ENCODE peak calls at places on chromosomes 3 and 15, in four cellular contexts. One of them, this sample, is unnamed.

GRCh38 chr3:21755896-21756295 is 4.9 kb upstream of the ZNF385D start:
- DNase-seq in neural progenitor cell: no peak
- DNase-seq in RWPE1: no peak
- DNase-seq in lower lobe of right lung: no peak
- DNase-seq in this sample: no peak

GRCh38 chr3:196501316-196502064 is 2.1 kb downstream of the RNF168 start:
- DNase-seq in neural progenitor cell: peak; percentile 42
- DNase-seq in RWPE1: no peak
- DNase-seq in lower lobe of right lung: no peak
- DNase-seq in this sample: peak; percentile 47

GRCh38 chr15:62624541-62625399 is 417.8 kb upstream of the TPM1 start:
- DNase-seq in lower lobe of right lung: no peak
- DNase-seq in neural progenitor cell: peak; percentile 29
- DNase-seq in RWPE1: no peak
- DNase-seq in this sample: peak; percentile 17

GRCh38 chr15:61685971-61686370 is 374.3 kb downstream of the VPS13C start:
- DNase-seq in neural progenitor cell: no peak
- DNase-seq in lower lobe of right lung: no peak
- DNase-seq in RWPE1: no peak
- DNase-seq in this sample: no peak

GRCh38 chr15:72033711-72034110 is 84.2 kb downstream of the MYO9A start:
- DNase-seq in lower lobe of right lung: no peak
- DNase-seq in neural progenitor cell: no peak
- DNase-seq in RWPE1: no peak
- DNase-seq in this sample: no peak

GRCh38 chr3:196636369-196637349 is 2.8 kb upstream of the NRROS start:
- DNase-seq in RWPE1: no peak
- DNase-seq in lower lobe of right lung: no peak
- DNase-seq in neural progenitor cell: no peak
- DNase-seq in this sample: no peak

GRCh38 chr3:192819001-192819569 is 91.7 kb upstream of the FGF12 start:
- DNase-seq in lower lobe of right lung: no peak
- DNase-seq in RWPE1: peak; percentile 82
- DNase-seq in neural progenitor cell: no peak
- DNase-seq in this sample: peak; percentile 64

GRCh38 chr3:57100046-57100695 is 39.7 kb downstream of the SPATA12 start:
- DNase-seq in RWPE1: peak; percentile 44
- DNase-seq in neural progenitor cell: peak; percentile 81
- DNase-seq in lower lobe of right lung: no peak
- DNase-seq in this sample: peak; percentile 80

GRCh38 chr3:42120866-42121265 is 29.7 kb downstream of the TRAK1 start:
- DNase-seq in RWPE1: no peak
- DNase-seq in neural progenitor cell: no peak
- DNase-seq in lower lobe of right lung: no peak
- DNase-seq in this sample: no peak

GRCh38 chr15:71357357-71357756 is 242.1 kb downstream of the THSD4 start:
- DNase-seq in lower lobe of right lung: peak; percentile 50
- DNase-seq in neural progenitor cell: peak; percentile 53
- DNase-seq in RWPE1: no peak
- DNase-seq in this sample: no peak

GRCh38 chr15:25181290-25182097 is 226.7 kb downstream of the SNRPN start:
- DNase-seq in neural progenitor cell: no peak
- DNase-seq in RWPE1: no peak
- DNase-seq in lower lobe of right lung: peak; percentile 34
- DNase-seq in this sample: no peak

DNA sequence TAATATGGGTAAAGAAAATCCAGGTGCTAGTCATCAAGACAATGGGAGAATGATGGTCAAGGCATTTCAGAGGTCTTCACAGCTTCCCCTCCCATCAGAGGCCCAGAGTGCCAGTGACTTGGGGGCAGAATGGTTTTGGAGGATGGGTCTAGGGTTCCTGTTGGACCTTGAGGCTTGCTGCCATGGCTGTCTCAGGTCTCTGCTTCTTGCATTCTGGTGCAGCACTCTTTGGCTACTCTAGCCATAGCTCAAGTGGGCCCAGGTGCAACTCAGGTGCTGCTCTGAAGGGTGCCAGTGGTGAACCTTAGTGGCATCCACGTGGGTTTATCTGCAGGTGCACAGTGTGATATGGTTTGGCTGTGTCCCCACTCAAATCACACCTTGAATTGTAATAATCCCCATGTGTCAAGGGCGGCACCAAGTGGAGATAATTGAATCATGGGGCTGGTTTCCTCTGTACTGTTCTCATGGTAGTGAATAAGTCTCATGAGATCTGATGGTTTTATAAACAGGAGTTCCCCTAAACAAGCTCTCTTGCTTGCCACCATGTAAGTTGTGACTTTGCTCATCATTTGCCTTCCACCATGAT is 48.5 kb upstream of the PEX5L start:
- DNase-seq in RWPE1: no peak
- DNase-seq in lower lobe of right lung: peak; percentile 18
- DNase-seq in neural progenitor cell: no peak
- DNase-seq in this sample: no peak
- TF ChIP-seq CTCF in RWPE1: no peak
- TF ChIP-seq CTCF in lower lobe of right lung: no peak
- TF ChIP-seq CTCF in neural progenitor cell: no peak
- TF ChIP-seq CTCF in this sample: no peak

DNA sequence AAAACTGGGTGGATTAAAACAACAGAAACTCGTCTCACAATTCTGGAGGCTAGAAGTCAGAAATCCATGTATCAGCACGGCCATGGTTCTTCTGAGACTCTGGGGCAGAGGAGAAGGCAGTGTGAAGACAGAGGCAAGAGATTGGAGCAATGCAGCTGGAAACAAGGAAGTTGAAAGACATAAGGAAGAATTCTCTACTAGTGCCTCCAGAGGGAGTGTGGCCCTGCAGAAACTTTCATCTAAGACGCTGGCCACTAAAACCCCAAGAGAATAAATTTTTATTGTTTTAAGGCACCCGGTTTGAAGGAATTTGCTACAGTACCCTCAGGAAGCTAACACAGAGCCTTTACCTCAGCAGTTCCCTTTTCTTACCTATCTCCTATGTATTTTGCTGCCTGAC is 1012.2 kb upstream of the CADM2 start:
- DNase-seq in lower lobe of right lung: no peak
- DNase-seq in neural progenitor cell: peak; percentile 21
- DNase-seq in RWPE1: no peak
- DNase-seq in this sample: no peak
- TF ChIP-seq CTCF in lower lobe of right lung: no peak
- TF ChIP-seq CTCF in neural progenitor cell: peak; percentile 32
- TF ChIP-seq CTCF in RWPE1: no peak
- TF ChIP-seq CTCF in this sample: no peak

GRCh38 chr15:78950906-78951840 is 6.3 kb upstream of the CTSH start:
- DNase-seq in lower lobe of right lung: no peak
- DNase-seq in RWPE1: no peak
- DNase-seq in neural progenitor cell: no peak
- DNase-seq in this sample: no peak
- TF ChIP-seq CTCF in lower lobe of right lung: no peak
- TF ChIP-seq CTCF in RWPE1: no peak
- TF ChIP-seq CTCF in neural progenitor cell: no peak
- TF ChIP-seq CTCF in this sample: no peak

GRCh38 chr3:171565671-171566070 is 105.5 kb upstream of the TNIK start:
- DNase-seq in neural progenitor cell: no peak
- DNase-seq in RWPE1: no peak
- DNase-seq in lower lobe of right lung: no peak
- DNase-seq in this sample: no peak

GRCh38 chr3:171564723-171565122 is 104.5 kb upstream of the TNIK start:
- DNase-seq in lower lobe of right lung: peak; percentile 49
- DNase-seq in RWPE1: no peak
- DNase-seq in neural progenitor cell: no peak
- DNase-seq in this sample: no peak

GRCh38 chr3:171566803-171567422 is 106.7 kb upstream of the TNIK start:
- DNase-seq in RWPE1: peak; percentile 52
- DNase-seq in lower lobe of right lung: no peak
- DNase-seq in neural progenitor cell: peak; percentile 69
- DNase-seq in this sample: no peak

GRCh38 chr3:171563298-171563697 is 103.1 kb upstream of the TNIK start:
- DNase-seq in lower lobe of right lung: no peak
- DNase-seq in RWPE1: no peak
- DNase-seq in neural progenitor cell: no peak
- DNase-seq in this sample: peak; percentile 17

DNA sequence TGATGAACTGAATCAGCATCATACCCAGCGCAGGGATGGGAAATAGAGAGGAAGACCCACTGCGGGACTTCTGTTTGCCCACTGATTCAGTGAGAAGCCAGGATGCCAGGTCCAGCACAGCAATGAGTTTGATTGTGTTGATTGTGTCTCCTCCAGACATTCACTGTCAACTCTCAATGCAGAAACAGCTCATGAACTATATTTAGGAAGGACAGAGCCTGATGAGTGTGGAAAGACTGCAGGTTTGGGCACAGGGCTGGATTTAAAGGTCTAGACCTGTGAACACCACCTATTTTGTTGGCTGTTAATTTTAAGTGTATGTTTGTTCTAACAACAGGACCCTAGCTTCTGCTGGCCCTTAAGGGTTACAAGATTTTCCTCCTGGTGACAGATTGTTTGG is 104.9 kb upstream of the TNIK start:
- DNase-seq in RWPE1: no peak
- DNase-seq in neural progenitor cell: no peak
- DNase-seq in lower lobe of right lung: no peak
- DNase-seq in this sample: no peak
- TF ChIP-seq CTCF in RWPE1: no peak
- TF ChIP-seq CTCF in neural progenitor cell: no peak
- TF ChIP-seq CTCF in lower lobe of right lung: no peak
- TF ChIP-seq CTCF in this sample: no peak

DNA sequence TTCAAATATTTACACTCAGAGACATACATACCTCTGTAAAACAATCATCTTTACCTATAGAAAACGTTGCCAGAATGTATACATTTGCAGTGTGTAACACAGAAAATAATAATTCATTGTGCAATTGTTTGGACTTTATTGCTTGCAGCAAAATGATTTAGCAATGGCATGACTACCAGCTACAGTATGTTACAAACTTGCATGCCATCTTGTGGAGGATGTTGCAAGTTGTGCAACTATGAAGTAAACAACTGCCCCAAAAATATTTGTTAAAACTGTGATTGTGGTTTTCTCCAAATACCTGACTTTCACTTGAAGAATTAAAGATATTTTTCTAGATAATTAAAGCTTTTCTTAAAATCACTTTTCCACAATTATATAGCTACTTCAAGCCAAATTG is 27.1 kb upstream of the C3orf49 start:
- DNase-seq in RWPE1: peak; percentile 36
- DNase-seq in neural progenitor cell: peak; percentile 35
- DNase-seq in lower lobe of right lung: no peak
- DNase-seq in this sample: no peak
- TF ChIP-seq CTCF in RWPE1: no peak
- TF ChIP-seq CTCF in neural progenitor cell: peak; percentile 54
- TF ChIP-seq CTCF in lower lobe of right lung: peak; percentile 27
- TF ChIP-seq CTCF in this sample: no peak

GRCh38 chr3:115169808-115170207 is 22.7 kb upstream of the ZBTB20 start:
- DNase-seq in neural progenitor cell: no peak
- DNase-seq in lower lobe of right lung: no peak
- DNase-seq in RWPE1: no peak
- DNase-seq in this sample: no peak
- TF ChIP-seq CTCF in neural progenitor cell: no peak
- TF ChIP-seq CTCF in lower lobe of right lung: peak; percentile 24
- TF ChIP-seq CTCF in RWPE1: peak; percentile 38
- TF ChIP-seq CTCF in this sample: peak; percentile 20

This sample was measured in activated CD8-positive, alpha-beta T cell treated with anti-CD3 and anti-CD28 coated beads for 36 hours.